ENCODE peak calls at places on chromosomes 2 and 18, in ten cellular contexts. N, I, V, B, Q, R, M, S, F and Z are unnamed samples. For H3K4me1, the result is how much of the 10 kb centered on the place peaks cover.

GRCh38 chr18:77133920-77134496 is 1.4 kb upstream of the MBP start:
- DNase-seq in N (no peak), V (no peak), F (no peak), R (peak), S (peak), M (no peak), Q (no peak), I (peak), B (no peak), Z (no peak)

GRCh38 chr2:174967086-174967485 is 38.1 kb downstream of the CHN1 start:
- DNase-seq in N (no peak), I (no peak), F (no peak), R (no peak), V (no peak), M (no peak), B (no peak), S (no peak), Q (no peak), Z (no peak)

GRCh38 chr2:8515390-8515761 is 166.5 kb upstream of the ID2 start:
- DNase-seq in N (no peak), B (no peak), F (no peak), Q (no peak), I (no peak), V (no peak), M (peak), R (peak), S (no peak), Z (no peak)

GRCh38 chr2:147843864-147844690 is 752 bp upstream of the ACVR2A start:
- DNase-seq in N (peak), S (peak), Q (peak), B (peak), F (peak), M (peak), R (peak), V (peak), I (peak), Z (peak)

GRCh38 chr2:134225173-134225572 is 28.7 kb upstream of the MGAT5 start:
- DNase-seq in V (no peak), Q (no peak), R (no peak), M (no peak), I (no peak), N (no peak), F (no peak), S (no peak), B (no peak), Z (peak)

GRCh38 chr18:45255142-45255890 is 360.0 kb upstream of the SLC14A2 start:
- DNase-seq in I (no peak), R (no peak), F (no peak), Q (no peak), S (peak), B (no peak), M (no peak), N (no peak), V (no peak), Z (peak)

GRCh38 chr18:30358545-30358944 is 684.0 kb downstream of the DSC3 start:
- DNase-seq in S (no peak), V (no peak), N (no peak), B (no peak), R (no peak), F (no peak), I (no peak), M (no peak), Q (no peak), Z (peak)

GRCh38 chr2:217958889-217959235 is 43.9 kb downstream of the TNS1 start:
- DNase-seq in R (peak), N (no peak), M (no peak), Q (no peak), V (no peak), I (no peak), F (no peak), B (peak), S (no peak), Z (no peak)

GRCh38 chr2:218708086-218708485 is 2.5 kb upstream of the TTLL4 start:
- DNase-seq in B (no peak), M (no peak), F (no peak), N (no peak), S (no peak), Q (no peak), R (no peak), I (no peak), V (no peak), Z (no peak)

GRCh38 chr2:29920631-29921559 is 491 bp downstream of the ALK start:
- DNase-seq in N (no peak), I (no peak), S (no peak), V (no peak), B (no peak), F (peak), M (no peak), R (no peak), Q (peak), Z (peak)

GRCh38 chr2:205758051-205758450 is 75.8 kb downstream of the NRP2 start:
- DNase-seq in R (no peak), S (no peak), Q (no peak), F (peak), I (no peak), V (no peak), N (peak), B (no peak), M (no peak), Z (no peak)

GRCh38 chr2:61420986-61421546 is 49.8 kb downstream of the USP34 start:
- DNase-seq in B (no peak), M (no peak), R (no peak), I (no peak), S (no peak), V (no peak), Q (no peak), F (no peak), N (no peak), Z (no peak)

GRCh38 chr2:240868286-240869108 is at the start of gene AGXT:
- DNase-seq in I (peak), F (no peak), S (no peak), M (no peak), N (no peak), B (peak), R (peak), V (no peak), Q (no peak), Z (no peak)

GRCh38 chr2:108884629-108885028 is 98.1 kb downstream of the CCDC138 start:
- DNase-seq in N (no peak), B (no peak), F (no peak), M (no peak), V (no peak), R (no peak), S (no peak), I (no peak), Q (no peak), Z (peak)

GRCh38 chr2:7649461-7650228 is 732.4 kb downstream of the RNF144A start:
- DNase-seq in I (no peak), F (no peak), B (no peak), M (no peak), N (no peak), R (no peak), V (no peak), S (no peak), Q (no peak), Z (no peak)

GRCh38 chr2:142944721-142945120 is 67.3 kb downstream of the KYNU start:
- DNase-seq in F (no peak), S (no peak), R (no peak), M (no peak), B (no peak), I (no peak), Q (no peak), N (no peak), V (no peak), Z (peak)

GRCh38 chr2:71534786-71535185 is 81.4 kb downstream of the DYSF start:
- DNase-seq in V (no peak), R (no peak), I (no peak), S (no peak), B (peak), Q (no peak), M (no peak), N (no peak), F (no peak), Z (no peak)

GRCh38 chr2:203936535-203936934 is at the start of gene ICOS:
- DNase-seq in R (no peak), S (no peak), Q (no peak), V (no peak), B (no peak), F (no peak), I (no peak), M (no peak), N (no peak), Z (no peak)

GRCh38 chr2:25491966-25492532 is 150.3 kb upstream of the DNMT3A start:
- DNase-seq in R (no peak), Q (no peak), M (no peak), S (no peak), F (peak), B (no peak), I (no peak), V (no peak), N (peak), Z (no peak)

GRCh38 chr2:163414121-163414520 is 321.7 kb downstream of the FIGN start:
- DNase-seq in Q (no peak), I (no peak), F (no peak), B (no peak), S (no peak), M (no peak), R (no peak), V (no peak), N (peak), Z (no peak)

GRCh38 chr2:231059756-231060155 is 3.1 kb downstream of the PSMD1 start:
- DNase-seq in S (no peak), R (no peak), N (no peak), F (no peak), Q (no peak), I (no peak), M (no peak), V (no peak), B (no peak), Z (peak)

GRCh38 chr2:28407131-28407975 is 14.7 kb downstream of the FOSL2 start:
- DNase-seq in B (no peak), R (peak), Q (no peak), F (no peak), V (no peak), M (no peak), S (no peak), I (no peak), N (no peak), Z (no peak)
- H3K4me1 ChIP-seq in B (under half), R (half or more), Q (under half), F (half or more), V (under half), M (half or more), S (half or more), I (under half), N (half or more), Z (half or more)

GRCh38 chr2:165573534-165574461 is 104.3 kb downstream of the CSRNP3 start:
- DNase-seq in R (no peak), F (peak), M (peak), B (peak), I (peak), Q (no peak), V (no peak), S (no peak), N (peak), Z (peak)

GRCh38 chr2:165576409-165576808 is 106.9 kb downstream of the CSRNP3 start:
- DNase-seq in R (no peak), N (no peak), S (no peak), M (no peak), I (no peak), F (no peak), B (no peak), V (no peak), Q (no peak), Z (no peak)

GRCh38 chr2:165572155-165572554 is 102.7 kb downstream of the CSRNP3 start:
- DNase-seq in I (no peak), N (no peak), M (no peak), B (no peak), R (no peak), F (no peak), Q (no peak), V (no peak), S (no peak), Z (no peak)

GRCh38 chr2:165568361-165568760 is 98.9 kb downstream of the CSRNP3 start:
- DNase-seq in B (no peak), I (no peak), R (no peak), N (no peak), M (no peak), V (no peak), F (no peak), S (no peak), Q (no peak), Z (no peak)

GRCh38 chr2:165571477-165571876 is 102.0 kb downstream of the CSRNP3 start:
- DNase-seq in I (no peak), M (no peak), N (no peak), B (no peak), S (no peak), V (no peak), F (no peak), Q (no peak), R (no peak), Z (no peak)
- H3K4me3 ChIP-seq in I (no peak), M (no peak), N (no peak), B (no peak), S (no peak), V (no peak), F (no peak), Q (no peak), R (no peak), Z (no peak)

DNA sequence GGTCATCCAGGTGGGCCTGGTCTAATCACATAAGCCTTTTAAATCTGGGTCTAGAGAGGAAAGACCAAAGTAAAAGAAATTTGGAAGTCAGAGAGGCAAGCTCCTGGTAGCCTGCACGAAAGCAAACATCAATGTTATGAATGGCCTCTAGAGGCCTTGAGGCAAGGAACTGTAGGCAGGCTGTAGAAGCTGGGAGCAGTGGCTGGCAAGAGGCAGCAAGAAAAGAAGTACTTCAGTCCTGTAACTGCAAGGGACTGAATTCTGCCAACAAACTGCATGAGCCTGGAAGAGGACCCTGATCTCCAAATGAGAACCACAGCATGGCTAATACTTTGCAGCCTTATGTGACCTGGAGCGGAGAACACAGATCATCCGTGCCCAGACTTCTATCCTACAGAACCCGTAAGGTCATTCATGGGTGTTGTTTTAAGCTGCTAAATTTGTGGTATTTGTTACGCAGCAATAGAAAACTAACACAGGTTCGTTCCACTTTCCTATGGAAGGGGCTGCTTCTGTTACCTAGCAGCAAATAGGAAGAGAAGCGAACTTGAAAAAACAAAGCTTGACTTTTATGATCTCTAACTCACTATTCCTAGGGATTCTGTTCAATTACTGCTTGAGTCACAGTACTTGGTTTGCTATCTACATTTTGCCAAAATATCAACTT is 1.2 kb downstream of the IMMT start:
- DNase-seq in V (no peak), N (no peak), B (no peak), R (no peak), M (no peak), F (peak), S (no peak), I (no peak), Q (no peak), Z (no peak)
- H3K4me1 ChIP-seq in V (under half), N (under half), B (under half), R (half or more), M (under half), F (under half), S (half or more), I (under half), Q (under half), Z (under half)

DNA sequence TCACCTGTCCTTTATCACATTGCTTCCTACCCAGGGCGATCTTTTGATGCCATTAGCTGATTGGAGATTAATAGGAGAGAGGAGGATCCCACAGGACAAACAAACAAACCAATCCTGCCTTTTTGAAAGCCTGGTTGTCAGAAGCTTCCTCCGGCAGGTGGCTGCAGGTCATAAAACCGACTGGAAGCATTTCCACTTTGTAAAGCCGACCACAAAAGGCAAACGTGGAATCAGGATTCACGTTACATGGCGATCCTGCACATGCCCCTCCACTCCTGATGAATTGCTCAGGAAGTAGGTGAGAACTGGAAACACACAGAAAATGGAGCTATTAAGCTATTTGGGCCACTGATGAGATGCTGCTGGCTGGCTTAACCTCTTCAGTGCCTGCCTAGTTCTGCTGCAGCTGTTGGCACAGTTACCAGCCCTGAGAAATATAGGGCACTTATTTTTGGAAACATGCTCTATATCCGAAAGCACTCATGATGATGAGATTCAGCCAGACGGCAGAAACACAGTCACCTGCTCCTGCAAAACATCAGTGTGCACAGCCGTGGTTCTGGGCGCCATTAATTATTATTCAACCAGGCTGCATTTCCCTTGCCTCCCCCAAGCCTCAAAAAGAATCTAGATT is 110.3 kb upstream of the ST6GAL2 start:
- DNase-seq in I (no peak), N (no peak), R (no peak), F (no peak), V (no peak), S (peak), Q (no peak), M (no peak), B (no peak), Z (no peak)
- H3K4me3 ChIP-seq in I (no peak), N (no peak), R (no peak), F (no peak), V (no peak), S (peak), Q (no peak), M (no peak), B (no peak), Z (no peak)

DNA sequence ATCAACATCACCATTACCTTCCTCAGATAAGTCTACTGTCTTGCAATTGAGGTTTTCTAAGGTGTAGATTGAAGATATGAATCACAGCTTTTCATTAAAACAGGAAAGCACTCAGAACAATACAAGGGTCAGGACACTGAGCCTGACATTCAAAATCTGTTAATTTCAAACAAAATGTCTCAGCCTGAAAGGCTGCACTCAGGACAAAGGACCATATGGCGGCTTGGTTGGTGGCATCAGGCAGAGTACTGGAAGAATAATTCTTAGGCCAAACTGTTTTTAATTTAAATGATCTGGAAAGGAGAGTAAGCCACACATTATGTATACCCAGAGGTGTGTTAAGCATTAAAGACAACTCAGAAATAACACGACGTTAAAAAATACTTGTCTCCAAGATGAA is 85.8 kb downstream of the SKA1 start:
- DNase-seq in Q (no peak), N (no peak), S (no peak), B (no peak), M (no peak), V (no peak), I (no peak), R (no peak), F (no peak), Z (no peak)
- H3K4me1 ChIP-seq in Q (under half), N (under half), S (under half), B (under half), M (under half), V (under half), I (under half), R (under half), F (under half), Z (under half)

DNA sequence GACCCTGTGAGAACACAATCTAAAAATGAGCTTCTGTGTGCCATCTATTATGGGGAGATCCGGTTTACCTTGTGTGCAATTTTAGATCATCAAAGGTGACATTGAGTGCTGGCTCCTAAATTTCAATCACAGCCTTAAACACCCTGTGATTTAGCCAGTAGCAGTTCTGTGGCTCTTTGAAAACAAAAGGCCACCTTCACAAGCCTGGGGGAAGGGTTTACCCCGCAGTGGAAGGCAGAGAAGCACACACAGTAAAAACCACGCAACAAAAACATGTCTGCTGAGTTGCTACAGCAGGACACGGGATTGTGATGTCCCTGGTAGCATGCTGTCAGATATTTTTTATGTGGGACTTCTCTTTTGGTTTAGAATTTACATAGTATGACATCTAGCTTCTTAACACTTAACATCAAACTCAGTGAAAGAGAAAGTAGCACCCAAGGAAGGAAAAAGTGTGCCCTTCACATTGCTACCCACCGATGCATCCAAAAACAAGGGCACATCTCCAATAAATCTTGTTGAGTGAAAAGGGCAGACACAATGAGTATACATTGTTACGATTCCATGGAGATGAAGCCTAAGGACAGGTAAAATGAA is 56.1 kb upstream of the RNF152 start:
- DNase-seq in Q (no peak), F (no peak), S (no peak), N (no peak), I (no peak), B (no peak), V (no peak), R (no peak), M (no peak), Z (peak)
- H3K4me3 ChIP-seq in Q (no peak), F (no peak), S (no peak), N (no peak), I (no peak), B (no peak), V (no peak), R (no peak), M (no peak), Z (peak)

GRCh38 chr18:23136326-23137092 is 1.2 kb downstream of the CABLES1 start:
- DNase-seq in B (no peak), Q (peak), M (peak), R (peak), F (no peak), I (peak), V (no peak), S (no peak), N (no peak), Z (peak)
- H3K4me1 ChIP-seq in B (under half), Q (under half), M (under half), R (under half), F (under half), I (under half), V (under half), S (under half), N (under half), Z (under half)